ENCODE peak calls at places on chromosomes 3 and 15, in six cellular contexts. One of them, this sample, is unnamed.

GRCh38 chr15:101497484-101498034 is 8.1 kb upstream of the PCSK6 start:
- DNase-seq in naive B cell: no peak
- DNase-seq in CD4-positive, CD25-positive, alpha-beta regulatory T cell: no peak
- DNase-seq in iPS DF 19.7: no peak
- DNase-seq in stimulated activated CD4-positive, alpha-beta T cell treated with anti-CD3 and anti-CD28 coated beads, Interleukin-1b, Interleukin-23, amount 100 ng/mL, for 4 hours: no peak
- DNase-seq in lung microvascular endothelial cell: no peak
- DNase-seq in this sample: no peak

GRCh38 chr3:66353530-66353929 is 132.7 kb downstream of the SLC25A26 start:
- DNase-seq in naive B cell: no peak
- DNase-seq in CD4-positive, CD25-positive, alpha-beta regulatory T cell: no peak
- DNase-seq in iPS DF 19.7: no peak
- DNase-seq in stimulated activated CD4-positive, alpha-beta T cell treated with anti-CD3 and anti-CD28 coated beads, Interleukin-1b, Interleukin-23, amount 100 ng/mL, for 4 hours: no peak
- DNase-seq in lung microvascular endothelial cell: no peak
- DNase-seq in this sample: no peak

GRCh38 chr3:15440891-15441290 is 13.5 kb downstream of the EAF1 start:
- DNase-seq in naive B cell: no peak
- DNase-seq in CD4-positive, CD25-positive, alpha-beta regulatory T cell: no peak
- DNase-seq in iPS DF 19.7: no peak
- DNase-seq in stimulated activated CD4-positive, alpha-beta T cell treated with anti-CD3 and anti-CD28 coated beads, Interleukin-1b, Interleukin-23, amount 100 ng/mL, for 4 hours: no peak
- DNase-seq in lung microvascular endothelial cell: peak
- DNase-seq in this sample: no peak

GRCh38 chr15:71761649-71762048 is 48.7 kb upstream of the NR2E3 start:
- DNase-seq in naive B cell: no peak
- DNase-seq in CD4-positive, CD25-positive, alpha-beta regulatory T cell: no peak
- DNase-seq in iPS DF 19.7: no peak
- DNase-seq in stimulated activated CD4-positive, alpha-beta T cell treated with anti-CD3 and anti-CD28 coated beads, Interleukin-1b, Interleukin-23, amount 100 ng/mL, for 4 hours: no peak
- DNase-seq in lung microvascular endothelial cell: peak
- DNase-seq in this sample: no peak

GRCh38 chr3:42602961-42603360 is 2.5 kb downstream of the NKTR start:
- DNase-seq in naive B cell: no peak
- DNase-seq in CD4-positive, CD25-positive, alpha-beta regulatory T cell: no peak
- DNase-seq in iPS DF 19.7: no peak
- DNase-seq in stimulated activated CD4-positive, alpha-beta T cell treated with anti-CD3 and anti-CD28 coated beads, Interleukin-1b, Interleukin-23, amount 100 ng/mL, for 4 hours: no peak
- DNase-seq in lung microvascular endothelial cell: no peak
- DNase-seq in this sample: no peak

GRCh38 chr15:77980094-77980493 is 97.4 kb downstream of the TBC1D2B start:
- DNase-seq in naive B cell: no peak
- DNase-seq in CD4-positive, CD25-positive, alpha-beta regulatory T cell: no peak
- DNase-seq in iPS DF 19.7: no peak
- DNase-seq in stimulated activated CD4-positive, alpha-beta T cell treated with anti-CD3 and anti-CD28 coated beads, Interleukin-1b, Interleukin-23, amount 100 ng/mL, for 4 hours: no peak
- DNase-seq in lung microvascular endothelial cell: no peak
- DNase-seq in this sample: no peak

GRCh38 chr3:116896116-116896515 is 186.5 kb downstream of the TUSC7 start:
- DNase-seq in naive B cell: no peak
- DNase-seq in CD4-positive, CD25-positive, alpha-beta regulatory T cell: no peak
- DNase-seq in iPS DF 19.7: no peak
- DNase-seq in stimulated activated CD4-positive, alpha-beta T cell treated with anti-CD3 and anti-CD28 coated beads, Interleukin-1b, Interleukin-23, amount 100 ng/mL, for 4 hours: no peak
- DNase-seq in lung microvascular endothelial cell: no peak
- DNase-seq in this sample: no peak

GRCh38 chr3:143757691-143758090 is 90.6 kb downstream of the SLC9A9 start:
- DNase-seq in naive B cell: no peak
- DNase-seq in CD4-positive, CD25-positive, alpha-beta regulatory T cell: no peak
- DNase-seq in iPS DF 19.7: no peak
- DNase-seq in stimulated activated CD4-positive, alpha-beta T cell treated with anti-CD3 and anti-CD28 coated beads, Interleukin-1b, Interleukin-23, amount 100 ng/mL, for 4 hours: no peak
- DNase-seq in lung microvascular endothelial cell: no peak
- DNase-seq in this sample: no peak

GRCh38 chr15:73959012-73959581 is 32.8 kb downstream of the LOXL1 start:
- DNase-seq in naive B cell: no peak
- DNase-seq in CD4-positive, CD25-positive, alpha-beta regulatory T cell: peak
- DNase-seq in iPS DF 19.7: no peak
- DNase-seq in stimulated activated CD4-positive, alpha-beta T cell treated with anti-CD3 and anti-CD28 coated beads, Interleukin-1b, Interleukin-23, amount 100 ng/mL, for 4 hours: no peak
- DNase-seq in lung microvascular endothelial cell: no peak
- DNase-seq in this sample: peak

GRCh38 chr15:60004846-60005351 is 788 bp downstream of the FOXB1 start:
- DNase-seq in naive B cell: no peak
- DNase-seq in CD4-positive, CD25-positive, alpha-beta regulatory T cell: peak
- DNase-seq in iPS DF 19.7: no peak
- DNase-seq in stimulated activated CD4-positive, alpha-beta T cell treated with anti-CD3 and anti-CD28 coated beads, Interleukin-1b, Interleukin-23, amount 100 ng/mL, for 4 hours: no peak
- DNase-seq in lung microvascular endothelial cell: no peak
- DNase-seq in this sample: no peak

This sample was measured in OCI-LY7.